ENCODE peak calls at places on chromosomes 1 and 21, in five cellular contexts. W is stimulated activated naive CD4-positive, alpha-beta T cell treated with Interleukin-2 at 50 U/mL for 16 hours; Z is WTC11; J is stimulated activated CD8-positive, alpha-beta memory T cell treated with anti-CD3 and anti-CD28 coated beads, Interleukin-7, amount 100 ng/mL, for 4 hours; N is kidney tubule cell. B is an unnamed sample.

GRCh38 chr1:205325334-205325884 is 3.9 kb upstream of the NUAK2 start:
- DNase-seq in W (peak), Z (peak), J (no peak), N (peak), B (peak)

GRCh38 chr1:206578959-206579358 is 33.3 kb downstream of the EIF2D start:
- DNase-seq in W (no peak), Z (no peak), J (no peak), N (no peak), B (no peak)

GRCh38 chr1:66576645-66577044 is 42.7 kb downstream of the SGIP1 start:
- DNase-seq in W (no peak), Z (no peak), J (no peak), N (no peak), B (peak)

GRCh38 chr1:100713636-100714035 is 5.9 kb upstream of the VCAM1 start:
- DNase-seq in W (no peak), Z (no peak), J (no peak), N (peak), B (no peak)

GRCh38 chr1:66552829-66553228 is 18.9 kb downstream of the SGIP1 start:
- DNase-seq in W (no peak), Z (no peak), J (no peak), N (no peak), B (peak)

GRCh38 chr1:237525102-237525501 is 365.6 kb downstream of the ZP4 start:
- DNase-seq in W (no peak), Z (no peak), J (no peak), N (no peak), B (no peak)

GRCh38 chr1:54608561-54609230 is 14.6 kb downstream of the FAM151A start:
- DNase-seq in W (no peak), Z (peak), J (no peak), N (no peak), B (peak)

GRCh38 chr1:210321131-210321530 is 7.6 kb upstream of the HHAT start:
- DNase-seq in W (no peak), Z (no peak), J (no peak), N (no peak), B (no peak)

GRCh38 chr1:100383743-100384405 is 31.6 kb downstream of the CDC14A start:
- DNase-seq in W (no peak), Z (no peak), J (no peak), N (no peak), B (no peak)

GRCh38 chr1:45014403-45015028 is 2.5 kb downstream of the UROD start:
- DNase-seq in W (peak), Z (peak), J (peak), N (peak), B (peak)

GRCh38 chr1:172450524-172450885 is 6.6 kb upstream of the PIGC start:
- DNase-seq in W (no peak), Z (no peak), J (no peak), N (peak), B (no peak)

GRCh38 chr1:97308131-97308530 is 586.5 kb downstream of the PTBP2 start:
- DNase-seq in W (no peak), Z (no peak), J (no peak), N (no peak), B (no peak)

GRCh38 chr1:43552813-43553212 is 22.1 kb downstream of the PTPRF start:
- DNase-seq in W (no peak), Z (no peak), J (no peak), N (no peak), B (no peak)

GRCh38 chr21:44432841-44433790 is 22.2 kb upstream of the LRRC3 start:
- DNase-seq in W (no peak), Z (no peak), J (no peak), N (no peak), B (no peak)

GRCh38 chr1:199338760-199339159 is 688.8 kb upstream of the NR5A2 start:
- DNase-seq in W (no peak), Z (no peak), J (no peak), N (no peak), B (no peak)

GRCh38 chr1:12201343-12202189 is 28.3 kb upstream of the VPS13D start:
- DNase-seq in W (peak), Z (no peak), J (peak), N (no peak), B (peak)

GRCh38 chr1:153195216-153195615 is 8.0 kb upstream of the LELP1 start:
- DNase-seq in W (no peak), Z (no peak), J (no peak), N (no peak), B (no peak)

GRCh38 chr1:162463021-162463420 is 34.6 kb upstream of the UHMK1 start:
- DNase-seq in W (no peak), Z (no peak), J (no peak), N (no peak), B (no peak)

GRCh38 chr1:205567716-205568115 is 63.2 kb downstream of the CDK18 start:
- DNase-seq in W (no peak), Z (no peak), J (no peak), N (no peak), B (no peak)

GRCh38 chr1:225378880-225379279 is 49.0 kb downstream of the LBR start:
- DNase-seq in W (no peak), Z (peak), J (no peak), N (peak), B (no peak)

GRCh38 chr21:21165063-21165645 is 166.9 kb downstream of the NCAM2 start:
- DNase-seq in W (no peak), Z (no peak), J (no peak), N (no peak), B (peak)

GRCh38 chr21:42456457-42456856 is 39.6 kb downstream of the RSPH1 start:
- DNase-seq in W (peak), Z (no peak), J (no peak), N (no peak), B (no peak)

GRCh38 chr1:66644331-66644730 is 107.9 kb upstream of the DYNLT5 start:
- DNase-seq in W (no peak), Z (no peak), J (no peak), N (no peak), B (no peak)

GRCh38 chr1:23167353-23168078 is 1.1 kb downstream of the LUZP1 start:
- DNase-seq in W (peak), Z (peak), J (no peak), N (peak), B (peak)

GRCh38 chr1:222240536-222241181 is 307.2 kb downstream of the HHIPL2 start:
- DNase-seq in W (no peak), Z (no peak), J (no peak), N (peak), B (peak)

GRCh38 chr1:8681317-8681650 is 136.2 kb downstream of the RERE start:
- DNase-seq in W (no peak), Z (no peak), J (no peak), N (no peak), B (no peak)

GRCh38 chr1:68442822-68443556 is 6.8 kb downstream of the RPE65 start:
- DNase-seq in W (no peak), Z (peak), J (no peak), N (peak), B (peak)

GRCh38 chr1:31626451-31627202 is 9.1 kb downstream of the HCRTR1 start:
- DNase-seq in W (no peak), Z (no peak), J (no peak), N (no peak), B (peak)

B was measured in myocyte.